ENCODE peak calls at places on chromosome 10, in nine cellular contexts. C is uterus, Y is NB4, S is stomach, A is ovary, E is A549, N is gastrocnemius medialis, G is H54, V is transverse colon. J is an unnamed sample.

GRCh38 chr10:111289467-111289866 is 212.6 kb downstream of the ADRA2A start:
- DNase-seq in C (no peak), S (no peak), V (no peak), G (no peak), A (no peak), N (no peak), E (no peak), Y (no peak), J (no peak)

GRCh38 chr10:34008641-34009040 is 674.2 kb upstream of the NRP1 start:
- DNase-seq in Y (no peak), E (no peak), V (no peak), S (no peak), N (no peak), A (no peak), C (no peak), G (no peak), J (no peak)

GRCh38 chr10:54815583-54815982 is 14.6 kb upstream of the PCDH15 start:
- DNase-seq in V (no peak), G (no peak), N (no peak), C (no peak), E (no peak), A (no peak), Y (no peak), S (no peak), J (no peak)

GRCh38 chr10:18100664-18101063 is 39.6 kb upstream of the CACNB2 start:
- DNase-seq in G (no peak), S (no peak), N (no peak), A (no peak), V (no peak), Y (peak), E (no peak), C (no peak), J (no peak)

GRCh38 chr10:124482401-124482800 is 20.8 kb downstream of the LHPP start:
- DNase-seq in S (no peak), C (no peak), V (no peak), G (no peak), E (no peak), N (no peak), Y (no peak), A (no peak), J (no peak)

GRCh38 chr10:33370434-33370930 is 36.0 kb upstream of the NRP1 start:
- DNase-seq in A (no peak), S (no peak), Y (no peak), C (no peak), G (no peak), N (no peak), V (no peak), E (no peak), J (no peak)

GRCh38 chr10:62636825-62637248 is 167.7 kb upstream of the ADO start:
- DNase-seq in A (no peak), Y (peak), E (no peak), C (no peak), S (no peak), G (no peak), V (no peak), N (no peak), J (no peak)

GRCh38 chr10:76942556-76943416 is 694.8 kb downstream of the KCNMA1 start:
- DNase-seq in E (no peak), A (no peak), Y (no peak), S (no peak), C (no peak), G (peak), V (no peak), N (no peak), J (no peak)

GRCh38 chr10:111117528-111118277 is 40.9 kb downstream of the ADRA2A start:
- DNase-seq in G (no peak), V (no peak), C (no peak), N (no peak), E (no peak), S (no peak), A (no peak), Y (no peak), J (no peak)

GRCh38 chr10:79056736-79057391 is 11.9 kb upstream of the ZMIZ1 start:
- DNase-seq in Y (no peak), N (no peak), G (no peak), V (no peak), E (no peak), C (no peak), A (peak), S (no peak), J (no peak)

GRCh38 chr10:34171957-34172527 is 643.1 kb downstream of the PARD3 start:
- DNase-seq in V (no peak), Y (no peak), C (no peak), N (no peak), E (no peak), A (no peak), G (no peak), S (no peak), J (no peak)

GRCh38 chr10:49448924-49449323 is 53.0 kb upstream of the DRGX start:
- DNase-seq in N (no peak), V (no peak), Y (no peak), G (no peak), A (no peak), S (no peak), C (no peak), E (no peak), J (no peak)

DNA sequence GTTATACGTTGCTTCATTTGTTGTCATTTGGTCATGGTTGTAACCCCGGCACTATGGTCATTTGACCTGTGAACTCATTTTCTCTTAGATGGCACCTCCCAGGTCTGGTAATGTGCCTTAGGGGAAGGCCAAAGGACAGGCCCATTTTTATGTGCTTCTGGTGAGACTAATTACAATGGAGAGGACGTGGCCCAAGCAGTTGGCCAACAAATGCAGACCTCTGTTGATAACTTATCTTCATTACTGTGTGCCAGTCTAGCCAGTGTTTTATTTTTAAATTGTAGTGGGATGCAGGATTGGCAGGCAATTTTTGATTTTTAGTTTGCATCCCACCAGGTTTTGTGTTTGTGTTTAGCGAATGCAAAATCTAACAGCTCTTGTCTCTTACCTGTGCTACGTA is 321.5 kb upstream of the AKR1E2 start:
- DNase-seq in C (no peak), E (no peak), G (no peak), Y (no peak), A (no peak), N (no peak), V (no peak), S (no peak), J (no peak)
- TF ChIP-seq POLR2A in C (no peak), E (no peak), G (no peak), Y (no peak), A (no peak), N (no peak), V (no peak), S (no peak), J (no peak)

GRCh38 chr10:100338434-100339036 is 8.5 kb upstream of the SCD start:
- DNase-seq in S (peak), E (peak), A (peak), Y (peak), G (peak), C (peak), V (peak), N (peak), J (peak)
- TF ChIP-seq POLR2A in S (no peak), E (no peak), A (no peak), Y (no peak), G (no peak), C (no peak), V (no peak), N (no peak), J (no peak)

GRCh38 chr10:133276100-133276434 is 601 bp downstream of the ADAM8 start:
- DNase-seq in E (no peak), Y (no peak), S (no peak), G (no peak), V (no peak), A (no peak), C (no peak), N (no peak), J (peak)
- TF ChIP-seq POLR2A in E (no peak), Y (no peak), S (no peak), G (no peak), V (no peak), A (no peak), C (no peak), N (no peak), J (no peak)

DNA sequence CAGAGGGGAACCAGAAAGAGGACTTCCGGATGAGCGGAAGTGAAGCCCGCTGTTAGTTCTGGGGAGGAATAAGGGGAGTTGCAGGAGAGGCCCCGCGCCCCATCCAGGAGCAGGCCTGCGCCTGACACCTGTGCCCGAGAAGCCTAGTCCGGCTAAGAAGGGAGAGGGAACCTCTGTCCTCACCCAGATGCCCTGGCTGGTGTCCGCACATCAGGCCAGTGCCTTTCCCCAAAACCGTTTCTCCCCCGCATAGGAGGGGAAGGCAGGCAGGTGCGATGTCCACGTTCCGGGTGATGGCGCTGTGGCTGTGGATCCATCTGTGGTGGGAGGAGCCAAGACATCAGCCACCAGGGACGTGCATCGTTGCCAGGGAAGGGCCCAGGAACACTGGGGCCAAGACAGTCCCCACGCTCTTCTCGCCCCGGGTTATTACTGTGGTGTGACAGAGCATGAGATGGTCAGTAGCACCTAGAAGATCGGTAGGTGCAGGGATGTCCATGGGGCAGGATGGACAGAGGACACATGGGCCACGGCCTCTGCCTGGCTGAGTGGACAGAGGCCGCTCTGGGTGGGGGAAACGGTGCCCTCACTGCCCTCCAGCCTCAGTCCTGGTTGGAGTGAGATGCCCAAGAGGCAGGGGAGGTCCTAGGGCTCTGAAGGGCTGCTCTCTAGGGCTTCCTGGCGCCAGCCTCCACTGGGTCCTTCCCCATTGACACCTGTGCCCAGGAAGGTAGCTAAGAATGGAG is 262.7 kb downstream of the CELF2 start:
- DNase-seq in N (no peak), Y (no peak), S (no peak), A (no peak), C (no peak), V (no peak), G (no peak), E (no peak), J (no peak)
- TF ChIP-seq POLR2A in N (no peak), Y (no peak), S (no peak), A (no peak), C (no peak), V (no peak), G (no peak), E (no peak), J (no peak)